ENCODE peak calls at places on chromosomes 12 and 14, in nine cellular contexts. E is DMS153; T is fibroblast of pulmonary artery; X is T-helper 2 cell; Y is GF-D8; J is frontal cortex; I is activated CD8-positive, alpha-beta memory T cell treated with anti-CD3 and anti-CD28 coated beads for 4 hours; F is GM12865; V is stimulated activated CD4-positive, alpha-beta T cell treated with anti-CD3 and anti-CD28 coated beads, Interleukin-1b, Interleukin-23, amount 100 ng/mL, for 48 hours. W is an unnamed sample.

GRCh38 chr12:5428332-5429221 is 3.3 kb upstream of the NTF3 start:
- DNase-seq in E (no peak), T (peak), X (no peak), Y (no peak), J (no peak), I (no peak), F (no peak), V (no peak), W (no peak)

GRCh38 chr14:20435454-20436362 is at the start of gene KLHL33:
- DNase-seq in E (no peak), T (no peak), X (no peak), Y (no peak), J (no peak), I (no peak), F (no peak), V (no peak), W (no peak)

GRCh38 chr14:87073880-87074570 is 919.0 kb downstream of the GALC start:
- DNase-seq in E (no peak), T (no peak), X (no peak), Y (no peak), J (no peak), I (no peak), F (no peak), V (no peak), W (no peak)

GRCh38 chr12:42792265-42792664 is 202.7 kb upstream of the PRICKLE1 start:
- DNase-seq in E (no peak), T (no peak), X (no peak), Y (no peak), J (no peak), I (no peak), F (no peak), V (no peak), W (no peak)

GRCh38 chr14:35140718-35141581 is 18.6 kb downstream of the PRORP start:
- DNase-seq in E (no peak), T (peak), X (no peak), Y (peak), J (no peak), I (no peak), F (peak), V (no peak), W (no peak)

GRCh38 chr12:7190268-7191055 is 976 bp downstream of the PEX5 start:
- DNase-seq in E (no peak), T (peak), X (no peak), Y (no peak), J (peak), I (no peak), F (peak), V (no peak), W (peak)

GRCh38 chr12:63206908-63207307 is 55.9 kb upstream of the AVPR1A start:
- DNase-seq in E (peak), T (no peak), X (no peak), Y (no peak), J (no peak), I (no peak), F (no peak), V (no peak), W (no peak)

GRCh38 chr12:5716221-5716620 is 228.8 kb downstream of the ANO2 start:
- DNase-seq in E (no peak), T (no peak), X (no peak), Y (no peak), J (no peak), I (no peak), F (no peak), V (no peak), W (no peak)

GRCh38 chr12:75877588-75878381 is 153.8 kb downstream of the PHLDA1 start:
- DNase-seq in E (no peak), T (peak), X (no peak), Y (no peak), J (no peak), I (no peak), F (no peak), V (no peak), W (no peak)

GRCh38 chr12:94150483-94151225 is 2.3 kb downstream of the PLXNC1 start:
- DNase-seq in E (no peak), T (no peak), X (no peak), Y (no peak), J (no peak), I (no peak), F (peak), V (peak), W (peak)

GRCh38 chr12:124279846-124280360 is 15.0 kb upstream of the RFLNA start:
- DNase-seq in E (no peak), T (no peak), X (no peak), Y (no peak), J (peak), I (no peak), F (no peak), V (no peak), W (no peak)

GRCh38 chr14:71395151-71395604 is 487.9 kb downstream of the PCNX1 start:
- DNase-seq in E (no peak), T (no peak), X (no peak), Y (no peak), J (no peak), I (no peak), F (peak), V (no peak), W (no peak)

GRCh38 chr12:123741937-123742572 is 20.0 kb upstream of the DNAH10 start:
- DNase-seq in E (no peak), T (no peak), X (no peak), Y (no peak), J (no peak), I (no peak), F (peak), V (no peak), W (no peak)

GRCh38 chr12:50776749-50777728 is 13.1 kb downstream of the ATF1 start:
- DNase-seq in E (no peak), T (no peak), X (no peak), Y (no peak), J (no peak), I (no peak), F (no peak), V (no peak), W (no peak)

GRCh38 chr12:68428211-68428610 is 96.0 kb upstream of the MDM1 start:
- DNase-seq in E (no peak), T (no peak), X (no peak), Y (no peak), J (no peak), I (no peak), F (no peak), V (no peak), W (no peak)

GRCh38 chr14:80084196-80084595 is 127.1 kb downstream of the DIO2 start:
- DNase-seq in E (no peak), T (no peak), X (no peak), Y (no peak), J (no peak), I (no peak), F (no peak), V (no peak), W (no peak)

GRCh38 chr12:101174576-101174975 is 35.5 kb downstream of the SLC5A8 start:
- DNase-seq in E (no peak), T (no peak), X (no peak), Y (no peak), J (no peak), I (no peak), F (no peak), V (no peak), W (no peak)

GRCh38 chr12:30839643-30840190 is 85.0 kb upstream of the CAPRIN2 start:
- DNase-seq in E (no peak), T (no peak), X (no peak), Y (no peak), J (no peak), I (no peak), F (no peak), V (no peak), W (no peak)

GRCh38 chr14:105427893-105428485 is 8.4 kb downstream of the MTA1 start:
- DNase-seq in E (no peak), T (no peak), X (no peak), Y (no peak), J (no peak), I (no peak), F (no peak), V (no peak), W (no peak)

GRCh38 chr14:61599959-61600358 is 95.4 kb upstream of the HIF1A start:
- DNase-seq in E (no peak), T (no peak), X (no peak), Y (no peak), J (no peak), I (no peak), F (no peak), V (no peak), W (no peak)

GRCh38 chr14:23101213-23101970 is 3.4 kb downstream of the CIROP start:
- DNase-seq in E (no peak), T (no peak), X (no peak), Y (no peak), J (no peak), I (no peak), F (no peak), V (no peak), W (no peak)

GRCh38 chr12:111823891-111824290 is 18.1 kb upstream of the MAPKAPK5 start:
- DNase-seq in E (no peak), T (no peak), X (no peak), Y (no peak), J (no peak), I (no peak), F (no peak), V (no peak), W (no peak)

GRCh38 chr14:56487090-56487667 is 92.4 kb upstream of the TMEM260 start:
- DNase-seq in E (no peak), T (peak), X (no peak), Y (no peak), J (no peak), I (no peak), F (no peak), V (no peak), W (no peak)

GRCh38 chr12:22598763-22599161 is 26.2 kb upstream of the ETNK1 start:
- DNase-seq in E (no peak), T (no peak), X (no peak), Y (no peak), J (no peak), I (no peak), F (no peak), V (no peak), W (no peak)

GRCh38 chr14:78983126-78983525 is 813.0 kb downstream of the NRXN3 start:
- DNase-seq in E (no peak), T (peak), X (no peak), Y (no peak), J (no peak), I (no peak), F (no peak), V (no peak), W (no peak)

GRCh38 chr12:23028158-23028802 is 403.3 kb downstream of the ETNK1 start:
- DNase-seq in E (no peak), T (no peak), X (no peak), Y (no peak), J (no peak), I (no peak), F (no peak), V (no peak), W (no peak)

GRCh38 chr12:123131879-123132402 is 18.9 kb downstream of the PITPNM2 start:
- DNase-seq in E (peak), T (no peak), X (peak), Y (no peak), J (no peak), I (no peak), F (no peak), V (peak), W (peak)

GRCh38 chr12:8078400-8078799 is 3.7 kb upstream of the NECAP1 start:
- DNase-seq in E (no peak), T (peak), X (peak), Y (peak), J (no peak), I (no peak), F (peak), V (peak), W (peak)

GRCh38 chr12:114311966-114312365 is 94.0 kb downstream of the TBX5 start:
- DNase-seq in E (no peak), T (peak), X (no peak), Y (no peak), J (no peak), I (no peak), F (no peak), V (no peak), W (no peak)

GRCh38 chr12:64840129-64840528 is 15.7 kb downstream of the TBC1D30 start:
- DNase-seq in E (no peak), T (no peak), X (no peak), Y (no peak), J (no peak), I (no peak), F (no peak), V (no peak), W (no peak)

GRCh38 chr14:86065407-86065806 is 535.5 kb downstream of the FLRT2 start:
- DNase-seq in E (no peak), T (no peak), X (no peak), Y (no peak), J (no peak), I (no peak), F (no peak), V (no peak), W (no peak)

GRCh38 chr12:53499261-53500118 is at the start of gene MAP3K12:
- DNase-seq in E (no peak), T (peak), X (peak), Y (no peak), J (peak), I (peak), F (peak), V (peak), W (peak)

GRCh38 chr12:98893601-98894411 is 248.7 kb downstream of the APAF1 start:
- DNase-seq in E (no peak), T (no peak), X (no peak), Y (no peak), J (no peak), I (no peak), F (no peak), V (no peak), W (no peak)

GRCh38 chr14:99419905-99420304 is 60.8 kb downstream of the SETD3 start:
- DNase-seq in E (no peak), T (no peak), X (no peak), Y (no peak), J (no peak), I (no peak), F (no peak), V (no peak), W (no peak)

W was measured in stimulated activated CD8-positive, alpha-beta memory T cell treated with anti-CD3 and anti-CD28 coated beads, Interleukin-4, amount 100 ng/mL, for 48 hours.